ENCODE peak calls at places on chromosomes 3 and 15, in six cellular contexts. H is NCI-H1048, E is OCI-M1, M is AG04450, P is tibial nerve, Q is colonic mucosa. C is an unnamed sample.

GRCh38 chr15:79406191-79406590 is 25.9 kb upstream of the MINAR1 start:
- DNase-seq in P (no peak), H (no peak), E (no peak), Q (no peak), M (no peak), C (no peak)

GRCh38 chr3:194006-194405 is 2.6 kb upstream of the CHL1 start:
- DNase-seq in Q (no peak), H (no peak), P (no peak), M (no peak), E (no peak), C (no peak)

GRCh38 chr3:73472429-73472828 is 152.3 kb downstream of the PDZRN3 start:
- DNase-seq in E (no peak), P (no peak), H (no peak), Q (no peak), M (no peak), C (no peak)

GRCh38 chr15:39415634-39416033 is 165.2 kb upstream of the THBS1 start:
- DNase-seq in H (no peak), M (no peak), E (no peak), P (no peak), Q (no peak), C (no peak)

GRCh38 chr3:134516905-134517304 is 31.0 kb downstream of the CEP63 start:
- DNase-seq in E (peak), P (no peak), Q (no peak), H (no peak), M (no peak), C (no peak)

GRCh38 chr15:75815811-75816719 is 27.2 kb upstream of the UBE2Q2 start:
- DNase-seq in Q (no peak), P (no peak), E (peak), H (no peak), M (no peak), C (no peak)

GRCh38 chr3:4550957-4551754 is 58.0 kb downstream of the ITPR1 start:
- DNase-seq in H (no peak), P (no peak), M (no peak), Q (peak), E (no peak), C (no peak)

GRCh38 chr3:185781759-185782158 is 43.1 kb downstream of the IGF2BP2 start:
- DNase-seq in H (no peak), M (peak), Q (no peak), E (no peak), P (no peak), C (peak)